ENCODE peak calls at places on chromosome 19, in five cellular contexts. E is SJSA1; Q is ovary; X is HL-60; Z is stimulated activated naive CD8-positive, alpha-beta T cell treated with anti-CD3 and anti-CD28 coated beads, Interleukin-15, amount 100 ng/mL, for 72 hours. O is an unnamed sample.

GRCh38 chr19:50046649-50047503 is 21.1 kb downstream of the ZNF473 start:
- DNase-seq in X (no peak), Q (peak), Z (peak), E (no peak), O (peak)

GRCh38 chr19:14369399-14370168 is 11.7 kb upstream of the ADGRE5 start:
- DNase-seq in Q (no peak), E (no peak), X (no peak), Z (peak), O (no peak)

GRCh38 chr19:461664-462551 is 1.1 kb upstream of the SHC2 start:
- DNase-seq in E (no peak), X (no peak), Z (no peak), Q (no peak), O (peak)

GRCh38 chr19:10587022-10587838 is at the start of gene AP1M2:
- DNase-seq in X (no peak), Q (no peak), E (no peak), Z (no peak), O (peak)

GRCh38 chr19:18282021-18282787 is 782 bp upstream of the JUND start:
- DNase-seq in X (peak), Z (no peak), Q (no peak), E (no peak), O (no peak)

GRCh38 chr19:5445667-5446066 is 9.6 kb upstream of the ZNRF4 start:
- DNase-seq in Z (no peak), Q (no peak), E (no peak), X (no peak), O (no peak)

GRCh38 chr19:29603308-29603707 is 2.8 kb upstream of the POP4 start:
- DNase-seq in Z (no peak), Q (no peak), E (no peak), X (no peak), O (no peak)

GRCh38 chr19:33390120-33390907 is 16.8 kb downstream of the CEBPG start:
- DNase-seq in E (no peak), Q (peak), Z (no peak), X (no peak), O (no peak)

GRCh38 chr19:56423985-56424353 is 19.8 kb downstream of the ZNF583 start:
- DNase-seq in X (no peak), E (no peak), Z (no peak), Q (no peak), O (no peak)

GRCh38 chr19:22354665-22355064 is 67.5 kb downstream of the ZNF98 start:
- DNase-seq in Q (no peak), Z (no peak), X (no peak), E (no peak), O (no peak)